ENCODE peak calls at places on chromosomes 7 and 10, in four cellular contexts. One of them, this sample, is unnamed. For H3K36me3 and H3K27me3, the result is how much of the 10 kb centered on the place peaks cover.

GRCh38 chr10:132580157-132580556 is 42.6 kb downstream of the INPP5A start:
- DNase-seq in heart left ventricle: no peak
- DNase-seq in uterus: no peak
- DNase-seq in astrocyte: no peak
- DNase-seq in this sample: no peak

GRCh38 chr7:141045126-141045841 is 28.6 kb upstream of the TMEM178B start:
- DNase-seq in heart left ventricle: no peak
- DNase-seq in uterus: no peak
- DNase-seq in astrocyte: no peak
- DNase-seq in this sample: peak

GRCh38 chr10:36621346-36621745 is 504.1 kb upstream of the ANKRD30A start:
- DNase-seq in heart left ventricle: no peak
- DNase-seq in uterus: no peak
- DNase-seq in astrocyte: peak
- DNase-seq in this sample: peak

GRCh38 chr7:55100172-55100961 is 81.5 kb downstream of the EGFR start:
- DNase-seq in heart left ventricle: peak
- DNase-seq in uterus: peak
- DNase-seq in astrocyte: no peak
- DNase-seq in this sample: no peak

GRCh38 chr10:128080231-128080630 is 46.0 kb downstream of the MKI67 start:
- DNase-seq in heart left ventricle: no peak
- DNase-seq in uterus: no peak
- DNase-seq in astrocyte: no peak
- DNase-seq in this sample: no peak

GRCh38 chr7:100890640-100891521 is 1.4 kb upstream of the UFSP1 start:
- DNase-seq in heart left ventricle: no peak
- DNase-seq in uterus: peak
- DNase-seq in astrocyte: no peak
- DNase-seq in this sample: no peak

GRCh38 chr7:142024547-142024946 is 28.9 kb downstream of the MGAM start:
- DNase-seq in heart left ventricle: no peak
- DNase-seq in uterus: no peak
- DNase-seq in astrocyte: peak
- DNase-seq in this sample: no peak

GRCh38 chr7:7761974-7762769 is 43.8 kb upstream of the RPA3 start:
- DNase-seq in heart left ventricle: no peak
- DNase-seq in uterus: no peak
- DNase-seq in astrocyte: peak
- DNase-seq in this sample: peak

GRCh38 chr10:100997364-100998182 is 2.0 kb upstream of the LZTS2 start:
- DNase-seq in heart left ventricle: peak
- DNase-seq in uterus: peak
- DNase-seq in astrocyte: peak
- DNase-seq in this sample: peak

GRCh38 chr7:101126651-101127459 is at the start of gene SERPINE1:
- DNase-seq in heart left ventricle: peak
- DNase-seq in uterus: peak
- DNase-seq in astrocyte: peak
- DNase-seq in this sample: peak

GRCh38 chr7:13262929-13263530 is 575.6 kb downstream of the ARL4A start:
- DNase-seq in heart left ventricle: no peak
- DNase-seq in uterus: no peak
- DNase-seq in astrocyte: peak
- DNase-seq in this sample: peak

GRCh38 chr10:103888113-103888841 is 29.7 kb downstream of the STN1 start:
- DNase-seq in heart left ventricle: peak
- DNase-seq in uterus: peak
- DNase-seq in astrocyte: peak
- DNase-seq in this sample: peak

GRCh38 chr7:7178906-7179305 is 3.4 kb upstream of the C1GALT1 start:
- DNase-seq in heart left ventricle: no peak
- DNase-seq in uterus: no peak
- DNase-seq in astrocyte: no peak
- DNase-seq in this sample: no peak

GRCh38 chr7:155680124-155680523 is 35.7 kb downstream of the RBM33 start:
- DNase-seq in heart left ventricle: no peak
- DNase-seq in uterus: no peak
- DNase-seq in astrocyte: no peak
- DNase-seq in this sample: no peak

GRCh38 chr10:132941640-132942051 is 724 bp downstream of the CFAP46 start:
- DNase-seq in heart left ventricle: no peak
- DNase-seq in uterus: no peak
- DNase-seq in astrocyte: no peak
- DNase-seq in this sample: no peak

GRCh38 chr10:1550291-1550595 is 187.1 kb downstream of the ADARB2 start:
- DNase-seq in heart left ventricle: no peak
- DNase-seq in uterus: no peak
- DNase-seq in astrocyte: no peak
- DNase-seq in this sample: no peak

GRCh38 chr7:102992820-102993531 is 80.2 kb downstream of the LRRC17 start:
- DNase-seq in heart left ventricle: no peak
- DNase-seq in uterus: no peak
- DNase-seq in astrocyte: peak
- DNase-seq in this sample: peak

GRCh38 chr7:96388166-96388565 is 66.3 kb upstream of the SLC25A13 start:
- DNase-seq in heart left ventricle: no peak
- DNase-seq in uterus: no peak
- DNase-seq in astrocyte: peak
- DNase-seq in this sample: peak

GRCh38 chr10:92074126-92074887 is 150.7 kb downstream of the BTAF1 start:
- DNase-seq in heart left ventricle: no peak
- DNase-seq in uterus: no peak
- DNase-seq in astrocyte: no peak
- DNase-seq in this sample: no peak

GRCh38 chr7:85851571-85852193 is 664.8 kb upstream of the SEMA3D start:
- DNase-seq in heart left ventricle: no peak
- DNase-seq in uterus: no peak
- DNase-seq in astrocyte: peak
- DNase-seq in this sample: no peak

GRCh38 chr7:20447021-20447420 is 116.3 kb downstream of the ITGB8 start:
- DNase-seq in heart left ventricle: no peak
- DNase-seq in uterus: no peak
- DNase-seq in astrocyte: no peak
- DNase-seq in this sample: no peak

GRCh38 chr10:7410800-7411670 is at the start of gene SFMBT2:
- DNase-seq in heart left ventricle: peak
- DNase-seq in uterus: peak
- DNase-seq in astrocyte: peak
- DNase-seq in this sample: peak

GRCh38 chr7:30983042-30983913 is 19.5 kb downstream of the GHRHR start:
- DNase-seq in heart left ventricle: peak
- DNase-seq in uterus: peak
- DNase-seq in astrocyte: peak
- DNase-seq in this sample: peak

GRCh38 chr10:6578221-6579192 is 1.6 kb downstream of the PRKCQ start:
- DNase-seq in heart left ventricle: no peak
- DNase-seq in uterus: no peak
- DNase-seq in astrocyte: no peak
- DNase-seq in this sample: no peak

GRCh38 chr7:13641699-13642098 is 347.8 kb downstream of the ETV1 start:
- DNase-seq in heart left ventricle: no peak
- DNase-seq in uterus: no peak
- DNase-seq in astrocyte: peak
- DNase-seq in this sample: peak

GRCh38 chr10:72742797-72743196 is 50.9 kb downstream of the MCU start:
- DNase-seq in heart left ventricle: no peak
- DNase-seq in uterus: no peak
- DNase-seq in astrocyte: no peak
- DNase-seq in this sample: no peak

GRCh38 chr7:45035909-45036308 is 35.9 kb downstream of the CCM2 start:
- DNase-seq in heart left ventricle: no peak
- DNase-seq in uterus: no peak
- DNase-seq in astrocyte: no peak
- DNase-seq in this sample: no peak

GRCh38 chr7:45037876-45038275 is 37.9 kb downstream of the CCM2 start:
- DNase-seq in heart left ventricle: no peak
- DNase-seq in uterus: no peak
- DNase-seq in astrocyte: no peak
- DNase-seq in this sample: no peak

GRCh38 chr7:45036317-45036716 is 36.3 kb downstream of the CCM2 start:
- DNase-seq in heart left ventricle: no peak
- DNase-seq in uterus: no peak
- DNase-seq in astrocyte: no peak
- DNase-seq in this sample: no peak

GRCh38 chr7:45036801-45037200 is 36.8 kb downstream of the CCM2 start:
- DNase-seq in heart left ventricle: no peak
- DNase-seq in uterus: no peak
- DNase-seq in astrocyte: no peak
- DNase-seq in this sample: no peak

DNA sequence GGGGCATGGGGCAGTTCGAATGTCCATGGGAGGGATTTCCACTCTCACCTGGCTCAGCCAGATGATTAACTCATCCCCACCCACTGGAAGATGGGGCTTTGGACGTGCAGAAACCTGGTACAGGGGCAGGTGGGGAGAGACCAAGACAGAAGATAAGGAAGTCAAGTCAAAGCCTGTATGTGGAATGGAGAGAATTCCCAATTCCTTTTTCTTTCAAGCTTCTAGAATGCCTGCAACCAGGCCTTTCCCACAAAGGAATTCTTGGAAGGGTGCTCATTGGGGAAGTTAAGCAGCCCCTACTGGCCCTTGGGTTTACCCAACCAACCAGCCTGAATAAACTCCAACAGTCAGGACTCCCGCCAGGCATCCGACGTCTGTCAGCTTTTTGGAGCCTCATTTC is 39.1 kb downstream of the CCM2 start:
- DNase-seq in heart left ventricle: no peak
- DNase-seq in uterus: no peak
- DNase-seq in astrocyte: no peak
- DNase-seq in this sample: no peak
- H3K36me3 ChIP-seq in heart left ventricle: half or more
- H3K36me3 ChIP-seq in uterus: under half
- H3K36me3 ChIP-seq in astrocyte: under half
- H3K36me3 ChIP-seq in this sample: under half

DNA sequence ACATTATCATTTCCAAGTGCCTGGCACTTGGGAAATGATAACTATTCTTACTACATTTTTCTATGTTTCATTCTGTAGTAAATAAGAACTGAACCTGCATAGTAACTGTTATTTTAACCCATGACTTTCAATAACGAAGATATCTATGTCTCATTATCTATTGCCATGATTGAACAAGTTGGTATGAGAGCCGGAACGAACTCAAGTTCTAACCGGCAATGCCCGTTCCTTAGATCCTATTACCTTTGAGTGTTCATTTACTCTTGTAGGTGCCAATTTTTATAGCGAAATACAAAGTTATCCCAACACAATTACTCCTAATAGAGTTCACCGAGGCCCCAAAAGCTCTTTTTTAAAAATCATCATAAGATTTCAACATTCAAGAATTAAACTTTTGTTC is 885 bp upstream of the MET start:
- DNase-seq in heart left ventricle: no peak
- DNase-seq in uterus: no peak
- DNase-seq in astrocyte: no peak
- DNase-seq in this sample: no peak
- H3K27me3 ChIP-seq in heart left ventricle: under half
- H3K27me3 ChIP-seq in uterus: under half
- H3K27me3 ChIP-seq in astrocyte: under half
- H3K27me3 ChIP-seq in this sample: under half

DNA sequence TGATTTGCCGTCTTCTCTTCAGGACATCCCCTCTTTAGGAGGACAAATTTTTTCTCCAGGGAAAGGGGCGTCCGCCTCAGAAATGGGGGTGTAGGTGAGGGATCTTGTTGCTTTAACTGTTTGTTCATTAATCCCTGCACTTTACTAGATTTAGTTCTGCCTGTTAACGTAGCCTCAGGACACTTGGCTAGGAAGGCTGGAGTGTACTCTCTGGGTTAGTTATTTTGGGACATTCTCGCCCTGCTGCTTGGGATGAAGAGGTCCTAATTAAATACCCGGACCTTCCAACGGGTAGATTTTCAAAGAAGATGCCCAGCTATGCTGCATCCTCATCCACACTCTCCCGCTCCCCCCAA is 552 bp upstream of the ZNF365 start:
- DNase-seq in heart left ventricle: no peak
- DNase-seq in uterus: no peak
- DNase-seq in astrocyte: no peak
- DNase-seq in this sample: no peak
- H3K27ac ChIP-seq in heart left ventricle: no peak
- H3K27ac ChIP-seq in uterus: no peak
- H3K27ac ChIP-seq in astrocyte: peak
- H3K27ac ChIP-seq in this sample: no peak

DNA sequence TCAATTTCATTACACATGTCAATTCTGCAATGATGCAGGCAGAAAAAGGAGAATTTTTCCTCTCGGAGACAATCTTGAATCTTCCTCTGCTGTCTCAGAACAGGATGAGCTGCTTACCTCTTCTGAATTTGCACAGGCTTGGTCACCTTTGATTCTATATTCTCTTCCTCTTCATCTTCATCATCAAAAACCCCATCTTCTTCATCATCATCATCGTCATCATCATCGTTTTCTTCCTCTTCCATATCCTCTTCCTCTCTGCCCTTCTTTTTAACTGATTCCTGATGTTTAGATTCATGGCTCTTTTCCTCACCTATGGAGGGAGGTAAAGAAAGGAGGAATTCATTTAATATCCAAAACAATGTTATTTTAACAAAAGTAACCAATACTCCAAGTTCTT is 8.0 kb downstream of the RBM28 start:
- DNase-seq in heart left ventricle: no peak
- DNase-seq in uterus: no peak
- DNase-seq in astrocyte: no peak
- DNase-seq in this sample: no peak
- H3K36me3 ChIP-seq in heart left ventricle: half or more
- H3K36me3 ChIP-seq in uterus: under half
- H3K36me3 ChIP-seq in astrocyte: half or more
- H3K36me3 ChIP-seq in this sample: half or more

This sample was measured in brain microvascular endothelial cell.